ENCODE peak calls at places on chromosomes 11 and 22, in seven cellular contexts. D, P, V, E, Q, Y and N are unnamed samples.

GRCh38 chr11:73975479-73975757 is 7.2 kb downstream of the UCP2 start:
- DNase-seq in D (no peak), P (no peak), V (no peak), E (peak), Q (no peak), Y (no peak), N (no peak)

GRCh38 chr22:24947881-24948280 is 1.4 kb upstream of the LHFPL7 start:
- DNase-seq in D (no peak), P (no peak), V (no peak), E (no peak), Q (no peak), Y (no peak), N (no peak)

GRCh38 chr22:38272373-38273134 is at the start of gene TMEM184B:
- DNase-seq in D (peak), P (peak), V (peak), E (peak), Q (peak), Y (peak), N (peak)

GRCh38 chr11:117794772-117795629 is 2.0 kb downstream of the DSCAML1 start:
- DNase-seq in D (no peak), P (no peak), V (no peak), E (no peak), Q (no peak), Y (no peak), N (no peak)

GRCh38 chr11:130583866-130584265 is 135.4 kb downstream of the ADAMTS15 start:
- DNase-seq in D (no peak), P (no peak), V (no peak), E (no peak), Q (no peak), Y (no peak), N (no peak)

GRCh38 chr11:69351460-69351859 is 57.5 kb downstream of the MYEOV start:
- DNase-seq in D (no peak), P (no peak), V (no peak), E (no peak), Q (no peak), Y (no peak), N (no peak)

GRCh38 chr22:42630211-42630610 is 10.2 kb downstream of the ATP5MGL start:
- DNase-seq in D (no peak), P (no peak), V (no peak), E (no peak), Q (no peak), Y (no peak), N (no peak)

GRCh38 chr22:42947211-42947990 is 67.5 kb downstream of the PACSIN2 start:
- DNase-seq in D (no peak), P (no peak), V (peak), E (peak), Q (no peak), Y (no peak), N (peak)

GRCh38 chr11:416051-416756 is 1.4 kb upstream of the SIGIRR start:
- DNase-seq in D (no peak), P (no peak), V (no peak), E (peak), Q (no peak), Y (no peak), N (no peak)

GRCh38 chr11:119093951-119094815 is 7.5 kb downstream of the DPAGT1 start:
- DNase-seq in D (peak), P (no peak), V (no peak), E (peak), Q (no peak), Y (peak), N (no peak)

GRCh38 chr11:44634401-44635281 is 69.2 kb downstream of the CD82 start:
- DNase-seq in D (no peak), P (no peak), V (peak), E (peak), Q (no peak), Y (peak), N (peak)

GRCh38 chr11:45100338-45100737 is 46.1 kb upstream of the PRDM11 start:
- DNase-seq in D (no peak), P (no peak), V (peak), E (no peak), Q (no peak), Y (no peak), N (peak)

GRCh38 chr11:42175203-42175602 is 715.8 kb upstream of the LRRC4C start:
- DNase-seq in D (no peak), P (no peak), V (no peak), E (no peak), Q (no peak), Y (no peak), N (no peak)

GRCh38 chr22:27278986-27279385 is 522.6 kb downstream of the MN1 start:
- DNase-seq in D (no peak), P (no peak), V (no peak), E (no peak), Q (no peak), Y (no peak), N (no peak)

GRCh38 chr11:118068206-118068944 is 8.5 kb upstream of the TMPRSS4 start:
- DNase-seq in D (no peak), P (no peak), V (no peak), E (no peak), Q (no peak), Y (no peak), N (no peak)

GRCh38 chr22:39522567-39523300 is 2.4 kb downstream of the ATF4 start:
- DNase-seq in D (no peak), P (no peak), V (peak), E (peak), Q (no peak), Y (no peak), N (no peak)

GRCh38 chr22:21902296-21903087 is 35.0 kb upstream of the MAPK1 start:
- DNase-seq in D (no peak), P (no peak), V (no peak), E (no peak), Q (no peak), Y (peak), N (no peak)

GRCh38 chr11:75286826-75287465 is 46.4 kb downstream of the TPBGL start:
- DNase-seq in D (no peak), P (no peak), V (no peak), E (no peak), Q (no peak), Y (no peak), N (no peak)

GRCh38 chr11:113514856-113515255 is 39.7 kb upstream of the DRD2 start:
- DNase-seq in D (no peak), P (no peak), V (no peak), E (no peak), Q (no peak), Y (no peak), N (no peak)

GRCh38 chr11:66617148-66617814 is 851 bp downstream of the RBM14 start:
- DNase-seq in D (no peak), P (no peak), V (peak), E (no peak), Q (no peak), Y (no peak), N (no peak)

GRCh38 chr11:104728927-104729326 is 169.3 kb downstream of the CASP12 start:
- DNase-seq in D (no peak), P (no peak), V (no peak), E (no peak), Q (no peak), Y (no peak), N (no peak)

GRCh38 chr11:68040957-68041591 is 2.2 kb downstream of the TCIRG1 start:
- DNase-seq in D (no peak), P (no peak), V (peak), E (peak), Q (no peak), Y (no peak), N (no peak)

GRCh38 chr11:6567371-6567745 is 36.1 kb downstream of the RRP8 start:
- DNase-seq in D (no peak), P (no peak), V (no peak), E (no peak), Q (no peak), Y (no peak), N (no peak)

GRCh38 chr22:45916515-45916914 is 60.4 kb downstream of the WNT7B start:
- DNase-seq in D (no peak), P (no peak), V (no peak), E (no peak), Q (no peak), Y (no peak), N (no peak)

GRCh38 chr11:19326499-19326898 is 85.8 kb upstream of the E2F8 start:
- DNase-seq in D (no peak), P (no peak), V (no peak), E (no peak), Q (no peak), Y (no peak), N (no peak)

GRCh38 chr11:111607751-111608150 is 5.5 kb downstream of the SIK2 start:
- DNase-seq in D (no peak), P (no peak), V (no peak), E (no peak), Q (no peak), Y (no peak), N (no peak)

GRCh38 chr11:68750197-68750987 is 928 bp downstream of the TESMIN start:
- DNase-seq in D (no peak), P (peak), V (no peak), E (peak), Q (no peak), Y (no peak), N (no peak)

GRCh38 chr11:130873766-130874165 is 42.5 kb downstream of the SNX19 start:
- DNase-seq in D (no peak), P (no peak), V (no peak), E (no peak), Q (no peak), Y (no peak), N (no peak)

GRCh38 chr22:23910496-23911190 is 16.5 kb downstream of the MIF start:
- DNase-seq in D (no peak), P (no peak), V (no peak), E (no peak), Q (no peak), Y (no peak), N (no peak)

GRCh38 chr22:29715705-29716104 is 4.1 kb upstream of the CABP7 start:
- DNase-seq in D (no peak), P (no peak), V (no peak), E (no peak), Q (no peak), Y (no peak), N (no peak)